ENCODE peak calls at places on chromosomes 5 and 9, in six cellular contexts. One of them, this sample, is unnamed.

GRCh38 chr9:89438194-89438593 is 59.7 kb downstream of the SEMA4D start:
- DNase-seq in AG10803: no peak
- DNase-seq in transverse colon: no peak
- DNase-seq in AG04449: no peak
- DNase-seq in effector memory CD4-positive, alpha-beta T cell: no peak
- DNase-seq in heart right ventricle: no peak
- DNase-seq in this sample: no peak

GRCh38 chr5:133261993-133262392 is 210.2 kb downstream of the HSPA4 start:
- DNase-seq in heart right ventricle: no peak
- DNase-seq in AG04449: no peak
- DNase-seq in transverse colon: no peak
- DNase-seq in effector memory CD4-positive, alpha-beta T cell: no peak
- DNase-seq in AG10803: no peak
- DNase-seq in this sample: no peak

GRCh38 chr5:154260224-154260859 is 69.8 kb downstream of the GALNT10 start:
- DNase-seq in heart right ventricle: no peak
- DNase-seq in effector memory CD4-positive, alpha-beta T cell: no peak
- DNase-seq in AG10803: peak; percentile 62
- DNase-seq in transverse colon: no peak
- DNase-seq in AG04449: no peak
- DNase-seq in this sample: no peak

GRCh38 chr9:107215381-107215780 is 67.7 kb upstream of the RAD23B start:
- DNase-seq in effector memory CD4-positive, alpha-beta T cell: no peak
- DNase-seq in transverse colon: no peak
- DNase-seq in AG10803: peak; percentile 26
- DNase-seq in AG04449: no peak
- DNase-seq in heart right ventricle: no peak
- DNase-seq in this sample: no peak

GRCh38 chr9:119959846-119960545 is 590.8 kb upstream of the BRINP1 start:
- DNase-seq in AG10803: peak; percentile 77
- DNase-seq in effector memory CD4-positive, alpha-beta T cell: no peak
- DNase-seq in transverse colon: no peak
- DNase-seq in AG04449: no peak
- DNase-seq in heart right ventricle: no peak
- DNase-seq in this sample: no peak

GRCh38 chr5:32301891-32302290 is 10.8 kb downstream of the MTMR12 start:
- DNase-seq in AG04449: no peak
- DNase-seq in effector memory CD4-positive, alpha-beta T cell: no peak
- DNase-seq in heart right ventricle: no peak
- DNase-seq in AG10803: no peak
- DNase-seq in transverse colon: no peak
- DNase-seq in this sample: no peak

GRCh38 chr5:171830686-171831085 is 45.1 kb downstream of the SMIM23 start:
- DNase-seq in transverse colon: no peak
- DNase-seq in effector memory CD4-positive, alpha-beta T cell: no peak
- DNase-seq in AG10803: no peak
- DNase-seq in AG04449: no peak
- DNase-seq in heart right ventricle: no peak
- DNase-seq in this sample: no peak

GRCh38 chr5:178940569-178941360 is at the start of gene ZNF454:
- DNase-seq in effector memory CD4-positive, alpha-beta T cell: no peak
- DNase-seq in AG04449: peak; percentile 40
- DNase-seq in AG10803: peak; percentile 87
- DNase-seq in heart right ventricle: peak; percentile 94
- DNase-seq in transverse colon: peak; percentile 82
- DNase-seq in this sample: peak; percentile 27

GRCh38 chr5:174769005-174769404 is 44.6 kb downstream of the MSX2 start:
- DNase-seq in transverse colon: no peak
- DNase-seq in AG10803: no peak
- DNase-seq in effector memory CD4-positive, alpha-beta T cell: no peak
- DNase-seq in heart right ventricle: no peak
- DNase-seq in AG04449: no peak
- DNase-seq in this sample: no peak

GRCh38 chr9:91177661-91178280 is 183.9 kb downstream of the AUH start:
- DNase-seq in transverse colon: peak; percentile 58
- DNase-seq in AG10803: peak; percentile 43
- DNase-seq in heart right ventricle: no peak
- DNase-seq in AG04449: no peak
- DNase-seq in effector memory CD4-positive, alpha-beta T cell: no peak
- DNase-seq in this sample: no peak

GRCh38 chr9:122097679-122098315 is 4.7 kb upstream of the TTLL11 start:
- DNase-seq in heart right ventricle: no peak
- DNase-seq in AG10803: peak; percentile 79
- DNase-seq in AG04449: no peak
- DNase-seq in transverse colon: no peak
- DNase-seq in effector memory CD4-positive, alpha-beta T cell: no peak
- DNase-seq in this sample: no peak

GRCh38 chr9:130998596-130999264 is 10.2 kb upstream of the LAMC3 start:
- DNase-seq in heart right ventricle: no peak
- DNase-seq in AG10803: no peak
- DNase-seq in effector memory CD4-positive, alpha-beta T cell: no peak
- DNase-seq in AG04449: no peak
- DNase-seq in transverse colon: no peak
- DNase-seq in this sample: no peak

GRCh38 chr5:83472508-83473343 is 1.2 kb downstream of the VCAN start:
- DNase-seq in heart right ventricle: peak; percentile 64
- DNase-seq in AG10803: peak; percentile 72
- DNase-seq in effector memory CD4-positive, alpha-beta T cell: no peak
- DNase-seq in AG04449: no peak
- DNase-seq in transverse colon: peak; percentile 16
- DNase-seq in this sample: no peak
- H3K4me3 ChIP-seq in heart right ventricle: peak overlapping the region; percentile 63
- H3K4me3 ChIP-seq in AG10803: peak overlapping the region; percentile 82
- H3K4me3 ChIP-seq in effector memory CD4-positive, alpha-beta T cell: peak overlapping the region; percentile 45
- H3K4me3 ChIP-seq in AG04449: peak overlapping the region; percentile 82
- H3K4me3 ChIP-seq in transverse colon: peak overlapping the region; percentile 26
- H3K4me3 ChIP-seq in this sample: peak overlapping the region; percentile 69

GRCh38 chr5:65102501-65102825 is 333.7 kb downstream of the CWC27 start:
- DNase-seq in heart right ventricle: no peak
- DNase-seq in AG04449: no peak
- DNase-seq in transverse colon: no peak
- DNase-seq in AG10803: no peak
- DNase-seq in effector memory CD4-positive, alpha-beta T cell: no peak
- DNase-seq in this sample: no peak
- H3K4me3 ChIP-seq in heart right ventricle: peak overlapping the region; percentile 76
- H3K4me3 ChIP-seq in AG04449: no peak overlapping the region
- H3K4me3 ChIP-seq in transverse colon: peak overlapping the region; percentile 61
- H3K4me3 ChIP-seq in AG10803: peak overlapping the region; percentile 50
- H3K4me3 ChIP-seq in effector memory CD4-positive, alpha-beta T cell: peak overlapping the region; percentile 87
- H3K4me3 ChIP-seq in this sample: peak overlapping the region; percentile 70

DNA sequence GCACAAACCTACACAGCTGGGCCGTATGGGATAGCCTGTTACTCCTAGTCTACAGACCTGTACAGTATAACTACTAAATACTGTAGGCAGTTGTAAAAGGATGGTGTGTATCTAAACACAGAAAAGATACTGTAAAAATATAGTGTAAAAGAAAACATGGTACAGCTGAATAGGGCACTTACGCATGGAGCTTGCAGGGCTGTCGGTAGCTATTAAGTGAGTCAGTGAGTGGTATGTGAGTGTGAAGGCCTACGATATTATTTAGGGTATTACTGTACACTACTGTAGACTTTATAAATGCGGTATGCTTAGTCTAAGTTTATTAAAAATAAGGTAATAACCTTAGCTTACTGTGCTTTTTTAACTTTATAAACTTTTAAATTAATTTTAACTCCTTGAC is 1.2 kb downstream of the ZCCHC9 start:
- DNase-seq in AG10803: peak; percentile 4
- DNase-seq in transverse colon: no peak
- DNase-seq in AG04449: no peak
- DNase-seq in heart right ventricle: no peak
- DNase-seq in effector memory CD4-positive, alpha-beta T cell: no peak
- DNase-seq in this sample: no peak
- H3K4me3 ChIP-seq in AG10803: peak overlapping the region; percentile 97
- H3K4me3 ChIP-seq in transverse colon: no peak overlapping the region
- H3K4me3 ChIP-seq in AG04449: peak overlapping the region; percentile 98
- H3K4me3 ChIP-seq in heart right ventricle: peak overlapping the region; percentile 90
- H3K4me3 ChIP-seq in effector memory CD4-positive, alpha-beta T cell: peak overlapping the region; percentile 97
- H3K4me3 ChIP-seq in this sample: peak overlapping the region; percentile 73

DNA sequence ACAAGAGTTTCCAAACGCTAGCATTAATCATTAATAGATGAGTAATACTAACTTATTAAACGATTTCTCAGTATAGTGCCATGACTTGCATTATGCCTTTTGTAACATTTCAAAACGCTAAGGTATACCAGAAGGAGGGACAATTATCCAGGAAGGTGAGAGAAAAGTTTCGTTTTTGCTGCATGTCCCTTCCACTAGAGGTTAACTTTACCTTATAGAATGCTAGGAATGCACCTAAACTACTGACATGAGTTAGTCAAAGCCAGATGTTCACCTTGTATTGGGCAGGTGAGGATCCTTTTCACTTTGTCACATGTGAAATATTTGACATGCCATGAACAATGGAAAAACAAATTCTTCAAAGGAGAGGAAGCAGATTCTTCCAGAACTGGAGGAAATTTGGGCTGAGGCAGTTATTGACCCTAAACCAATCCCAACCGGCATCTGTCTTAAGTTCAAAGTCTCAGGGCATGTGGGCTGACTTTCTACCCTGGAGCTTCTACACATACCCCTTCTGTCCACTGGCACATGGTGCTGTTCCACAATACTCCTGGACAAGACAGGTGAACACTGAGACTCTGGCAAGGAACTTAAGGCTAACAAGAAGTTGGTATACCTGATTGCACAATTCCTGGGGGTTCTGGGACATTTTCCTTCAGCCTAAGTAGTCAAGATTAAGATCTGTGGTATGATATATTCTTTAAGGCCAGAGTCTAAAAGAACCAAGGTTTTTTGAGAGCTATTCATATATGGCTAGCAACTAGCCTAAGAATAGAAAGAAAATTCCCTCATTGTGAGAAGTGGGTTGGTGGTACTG is 2.5 kb downstream of the VLDLR start:
- DNase-seq in effector memory CD4-positive, alpha-beta T cell: no peak
- DNase-seq in AG10803: no peak
- DNase-seq in transverse colon: no peak
- DNase-seq in AG04449: no peak
- DNase-seq in heart right ventricle: no peak
- DNase-seq in this sample: no peak
- H3K4me3 ChIP-seq in effector memory CD4-positive, alpha-beta T cell: no peak overlapping the region
- H3K4me3 ChIP-seq in AG10803: peak overlapping the region; percentile 76
- H3K4me3 ChIP-seq in transverse colon: no peak overlapping the region
- H3K4me3 ChIP-seq in AG04449: peak overlapping the region; percentile 66
- H3K4me3 ChIP-seq in heart right ventricle: peak overlapping the region; percentile 90
- H3K4me3 ChIP-seq in this sample: peak overlapping the region; percentile 91